ENCODE peak calls at places on chromosomes 1 and 21, in eight cellular contexts. V is mucosa of descending colon, F is body of pancreas, D is stomach, Q is foreskin fibroblast, B is tibial nerve, T is spleen, A is WTC11. W is an unnamed sample.

GRCh38 chr1:10537082-10537766 is 62.5 kb downstream of the PEX14 start:
- DNase-seq in V (no peak), F (no peak), D (no peak), Q (no peak), B (no peak), T (no peak), A (no peak), W (no peak)

GRCh38 chr1:215606564-215607168 is 39.6 kb downstream of the KCTD3 start:
- DNase-seq in V (no peak), F (no peak), D (no peak), Q (no peak), B (no peak), T (no peak), A (no peak), W (no peak)

GRCh38 chr1:157170677-157171515 is 32.7 kb upstream of the ETV3 start:
- DNase-seq in V (no peak), F (peak), D (peak), Q (peak), B (no peak), T (no peak), A (peak), W (peak)

GRCh38 chr1:13766906-13767564 is 67.0 kb downstream of the PRDM2 start:
- DNase-seq in V (no peak), F (no peak), D (no peak), Q (peak), B (no peak), T (no peak), A (no peak), W (no peak)

GRCh38 chr1:51969038-51969705 is 21.3 kb downstream of the RAB3B start:
- DNase-seq in V (no peak), F (peak), D (no peak), Q (peak), B (no peak), T (no peak), A (no peak), W (no peak)

GRCh38 chr1:9033363-9033762 is 7.1 kb upstream of the SLC2A7 start:
- DNase-seq in V (no peak), F (no peak), D (no peak), Q (no peak), B (no peak), T (no peak), A (no peak), W (no peak)

GRCh38 chr1:33435096-33435820 is 4.4 kb upstream of the PHC2 start:
- DNase-seq in V (no peak), F (no peak), D (no peak), Q (peak), B (no peak), T (no peak), A (no peak), W (no peak)

GRCh38 chr1:235075121-235075954 is 53.3 kb downstream of the TOMM20 start:
- DNase-seq in V (peak), F (peak), D (peak), Q (peak), B (peak), T (peak), A (no peak), W (peak)

GRCh38 chr1:67771776-67772175 is 61.5 kb downstream of the GNG12 start:
- DNase-seq in V (no peak), F (no peak), D (no peak), Q (no peak), B (no peak), T (no peak), A (no peak), W (no peak)

GRCh38 chr1:41355356-41355755 is 5.9 kb upstream of the FOXO6 start:
- DNase-seq in V (no peak), F (no peak), D (no peak), Q (no peak), B (no peak), T (peak), A (no peak), W (no peak)

GRCh38 chr1:35894183-35894582 is 11.2 kb downstream of the AGO1 start:
- DNase-seq in V (no peak), F (peak), D (no peak), Q (no peak), B (no peak), T (peak), A (no peak), W (no peak)

GRCh38 chr1:71921197-71921596 is 361.1 kb downstream of the NEGR1 start:
- DNase-seq in V (no peak), F (no peak), D (no peak), Q (no peak), B (no peak), T (no peak), A (no peak), W (no peak)

GRCh38 chr1:240732390-240732789 is 120.4 kb upstream of the GREM2 start:
- DNase-seq in V (no peak), F (no peak), D (no peak), Q (peak), B (no peak), T (no peak), A (no peak), W (no peak)

GRCh38 chr1:230170610-230171009 is 103.6 kb downstream of the GALNT2 start:
- DNase-seq in V (no peak), F (no peak), D (no peak), Q (no peak), B (no peak), T (no peak), A (no peak), W (no peak)

GRCh38 chr1:219498666-219499065 is 114.2 kb downstream of the ZC3H11B start:
- DNase-seq in V (no peak), F (peak), D (no peak), Q (peak), B (peak), T (no peak), A (no peak), W (no peak)

GRCh38 chr1:92583821-92584760 is 97.4 kb upstream of the GFI1 start:
- DNase-seq in V (no peak), F (no peak), D (no peak), Q (peak), B (no peak), T (no peak), A (no peak), W (no peak)

GRCh38 chr21:41974752-41975053 is 20.9 kb upstream of the C2CD2 start:
- DNase-seq in V (no peak), F (no peak), D (peak), Q (no peak), B (no peak), T (peak), A (no peak), W (no peak)

DNA sequence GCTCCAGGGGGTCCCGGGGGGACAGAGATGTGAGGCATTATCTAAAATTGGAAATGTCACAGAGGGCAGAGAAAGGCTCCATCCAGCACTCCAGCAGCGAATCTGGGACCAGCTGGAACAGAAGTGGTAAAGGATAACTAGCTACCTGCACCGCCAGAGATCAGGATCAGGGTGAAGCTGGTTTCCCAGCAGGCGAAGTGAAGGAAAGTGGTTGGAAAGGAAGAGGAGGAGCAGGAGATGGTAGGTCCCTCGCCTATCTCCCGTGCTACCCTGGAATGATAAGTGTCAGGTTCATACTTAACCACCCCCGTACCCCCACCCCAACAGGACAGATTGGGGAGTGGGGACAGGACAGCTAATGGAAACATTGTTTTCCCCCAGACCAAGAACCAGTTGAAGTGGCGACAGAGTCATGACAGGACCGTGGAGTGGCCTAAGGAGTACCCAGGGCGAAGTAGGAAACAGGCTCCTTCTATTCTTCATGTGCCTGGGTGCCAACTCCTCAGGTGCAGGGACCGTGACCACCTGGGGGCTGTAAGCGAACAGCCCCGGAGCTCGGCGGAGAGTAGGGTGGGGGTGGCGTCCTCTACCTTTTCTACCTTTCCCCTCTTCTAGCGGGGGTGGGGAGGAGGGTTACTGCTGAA is 717 bp downstream of the B4GALT3 start:
- DNase-seq in V (no peak), F (no peak), D (no peak), Q (no peak), B (no peak), T (peak), A (no peak), W (no peak)
- TF ChIP-seq CTCF in V (no peak), F (no peak), D (no peak), Q (no peak), B (no peak), T (no peak), A (no peak), W (no peak)

GRCh38 chr1:45752014-45752413 is 1.6 kb upstream of the IPP start:
- DNase-seq in V (no peak), F (no peak), D (no peak), Q (no peak), B (no peak), T (no peak), A (no peak), W (no peak)

GRCh38 chr1:45753248-45754037 is 3.0 kb upstream of the IPP start:
- DNase-seq in V (no peak), F (no peak), D (no peak), Q (no peak), B (no peak), T (no peak), A (no peak), W (no peak)

GRCh38 chr1:45752441-45753052 is 2.1 kb upstream of the IPP start:
- DNase-seq in V (no peak), F (no peak), D (no peak), Q (peak), B (no peak), T (no peak), A (no peak), W (no peak)

GRCh38 chr1:45746922-45747321 is 3.5 kb downstream of the IPP start:
- DNase-seq in V (no peak), F (no peak), D (no peak), Q (no peak), B (no peak), T (no peak), A (no peak), W (no peak)

GRCh38 chr1:45750298-45751038 is at the start of gene IPP:
- DNase-seq in V (peak), F (peak), D (peak), Q (peak), B (peak), T (peak), A (peak), W (peak)
- TF ChIP-seq CTCF in V (no peak), F (no peak), D (no peak), Q (peak), B (peak), T (no peak), A (no peak), W (no peak)

GRCh38 chr1:110498270-110498669 is 20.7 kb downstream of the KCNA10 start:
- DNase-seq in V (no peak), F (no peak), D (no peak), Q (no peak), B (no peak), T (no peak), A (no peak), W (no peak)

GRCh38 chr1:110494036-110494435 is 24.9 kb downstream of the KCNA10 start:
- DNase-seq in V (no peak), F (no peak), D (no peak), Q (no peak), B (no peak), T (no peak), A (no peak), W (no peak)

GRCh38 chr1:110494522-110495406 is 24.2 kb downstream of the KCNA10 start:
- DNase-seq in V (no peak), F (no peak), D (no peak), Q (no peak), B (no peak), T (no peak), A (no peak), W (no peak)

GRCh38 chr1:110493059-110493458 is 25.9 kb downstream of the KCNA10 start:
- DNase-seq in V (no peak), F (no peak), D (no peak), Q (no peak), B (no peak), T (no peak), A (no peak), W (no peak)

DNA sequence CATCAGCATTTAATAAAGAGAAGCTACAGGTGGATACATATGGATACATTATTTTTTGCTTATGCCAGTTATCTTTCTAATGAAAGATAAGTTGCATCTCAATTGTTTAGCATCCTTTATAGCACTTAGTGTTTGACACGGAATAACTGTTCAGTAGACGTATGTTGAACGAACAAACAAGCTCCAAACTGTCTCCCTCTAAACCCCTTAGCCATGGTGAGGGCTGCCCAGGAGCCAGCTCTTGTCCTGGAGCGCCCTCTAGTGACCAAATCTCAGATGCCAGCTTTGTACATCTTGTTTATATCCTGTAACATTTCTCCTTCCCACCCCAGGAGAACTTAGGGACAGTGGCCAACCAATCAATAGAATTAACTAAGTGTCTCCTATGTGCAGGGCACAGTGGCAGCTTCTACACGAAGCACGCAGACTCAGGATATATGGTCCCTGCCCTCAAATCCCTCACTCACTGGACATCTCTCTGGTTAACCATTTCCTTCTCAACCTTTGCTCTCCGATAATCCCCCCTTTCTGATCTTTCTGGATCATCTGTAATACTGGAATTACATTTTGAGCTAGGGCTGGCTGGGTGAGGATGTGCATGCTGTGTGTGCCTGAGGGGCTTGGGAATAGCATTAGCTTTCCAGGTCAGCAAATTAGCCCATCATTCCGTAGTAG is 22.9 kb downstream of the KCNA10 start:
- DNase-seq in V (no peak), F (peak), D (peak), Q (peak), B (peak), T (peak), A (peak), W (peak)
- TF ChIP-seq CTCF in V (peak), F (peak), D (no peak), Q (peak), B (peak), T (peak), A (peak), W (no peak)

GRCh38 chr1:16503494-16503893 is 10.6 kb downstream of the RNU1-1 start:
- DNase-seq in V (no peak), F (no peak), D (no peak), Q (no peak), B (no peak), T (no peak), A (no peak), W (no peak)

GRCh38 chr1:16498573-16499359 is 15.3 kb downstream of the RNU1-1 start:
- DNase-seq in V (peak), F (peak), D (peak), Q (peak), B (peak), T (peak), A (peak), W (peak)
- TF ChIP-seq CTCF in V (no peak), F (peak), D (no peak), Q (no peak), B (peak), T (peak), A (no peak), W (no peak)

GRCh38 chr1:28370220-28371010 is 875 bp downstream of the PHACTR4 start:
- DNase-seq in V (no peak), F (peak), D (no peak), Q (peak), B (no peak), T (peak), A (no peak), W (no peak)
- TF ChIP-seq CTCF in V (no peak), F (peak), D (no peak), Q (no peak), B (no peak), T (no peak), A (no peak), W (no peak)